ENCODE peak calls at places on chromosomes 4 and X, in seven cellular contexts. T is Karpas-422; M is NCI-H2081; U is activated CD8-positive, alpha-beta memory T cell treated with anti-CD3 and anti-CD28 coated beads for 48 hours; B is stimulated activated CD8-positive, alpha-beta memory T cell treated with anti-CD3 and anti-CD28 coated beads, Interleukin-15, amount 100 ng/mL, for 1 hour; K is HL-60; X is WTC11. H is an unnamed sample.

GRCh38 chr4:1831331-1831730 is 24.6 kb downstream of the LETM1 start:
- DNase-seq in T (no peak), M (no peak), U (no peak), B (no peak), K (no peak), X (no peak), H (no peak)

GRCh38 chrX:124028177-124028576 is 66.7 kb downstream of the STAG2 start:
- DNase-seq in T (no peak), M (no peak), U (no peak), B (no peak), K (no peak), X (no peak), H (no peak)

GRCh38 chr4:184416913-184417734 is 57.2 kb downstream of the IRF2 start:
- DNase-seq in T (peak), M (no peak), U (no peak), B (no peak), K (peak), X (no peak), H (no peak)

GRCh38 chr4:168685136-168685535 is 188.3 kb downstream of the PALLD start:
- DNase-seq in T (peak), M (no peak), U (no peak), B (no peak), K (no peak), X (no peak), H (no peak)

GRCh38 chr4:82593416-82593815 is 31.6 kb upstream of the TMEM150C start:
- DNase-seq in T (no peak), M (no peak), U (no peak), B (no peak), K (no peak), X (no peak), H (no peak)

GRCh38 chr4:21083413-21083812 is 383.2 kb downstream of the PACRGL start:
- DNase-seq in T (no peak), M (no peak), U (no peak), B (no peak), K (no peak), X (no peak), H (peak)

GRCh38 chr4:176238819-176239218 is 30.2 kb downstream of the ASB5 start:
- DNase-seq in T (no peak), M (no peak), U (no peak), B (no peak), K (no peak), X (no peak), H (no peak)

GRCh38 chr4:123393696-123394095 is 2.9 kb upstream of the SPRY1 start:
- DNase-seq in T (no peak), M (no peak), U (no peak), B (no peak), K (no peak), X (no peak), H (no peak)

GRCh38 chr4:102825261-102826071 is 1.9 kb downstream of the UBE2D3 start:
- DNase-seq in T (peak), M (no peak), U (no peak), B (no peak), K (peak), X (no peak), H (peak)

GRCh38 chrX:38225093-38225492 is 4.4 kb upstream of the SRPX start:
- DNase-seq in T (no peak), M (no peak), U (no peak), B (no peak), K (no peak), X (no peak), H (peak)

GRCh38 chr4:72314869-72315268 is 254.2 kb downstream of the ADAMTS3 start:
- DNase-seq in T (no peak), M (no peak), U (no peak), B (no peak), K (no peak), X (no peak), H (no peak)

GRCh38 chr4:69075061-69075792 is 21.0 kb upstream of the UGT2B7 start:
- DNase-seq in T (no peak), M (no peak), U (no peak), B (no peak), K (no peak), X (no peak), H (no peak)

H was measured in islet precursor cell.